ENCODE peak calls at places on chromosomes 2 and 18, in six cellular contexts. P, N, G, K, X and Q are unnamed samples.

GRCh38 chr2:95026471-95027368 is 1.2 kb downstream of the MAL start:
- DNase-seq in P (no peak), N (no peak), K (no peak), X (no peak), G (no peak), Q (no peak)

GRCh38 chr18:46412831-46413371 is 244.1 kb downstream of the LOXHD1 start:
- DNase-seq in X (no peak), N (no peak), P (no peak), G (no peak), K (no peak), Q (no peak)

GRCh38 chr2:150234787-150235512 is 252.5 kb downstream of the RND3 start:
- DNase-seq in G (no peak), N (no peak), X (no peak), K (no peak), P (no peak), Q (no peak)

GRCh38 chr2:160227252-160227651 is 27.2 kb upstream of the ITGB6 start:
- DNase-seq in K (no peak), P (no peak), N (no peak), X (no peak), G (no peak), Q (no peak)

GRCh38 chr2:145957929-145958328 is 1438.0 kb upstream of the ZEB2 start:
- DNase-seq in X (no peak), K (no peak), G (no peak), P (no peak), N (no peak), Q (no peak)

GRCh38 chr2:99662761-99663341 is 173.0 kb upstream of the REV1 start:
- DNase-seq in P (no peak), K (no peak), X (no peak), G (no peak), N (no peak), Q (peak)

GRCh38 chr2:147683380-147683779 is 161.4 kb upstream of the ACVR2A start:
- DNase-seq in P (no peak), X (no peak), K (no peak), N (no peak), G (no peak), Q (no peak)

GRCh38 chr2:38791747-38792146 is 13.7 kb downstream of the GEMIN6 start:
- DNase-seq in K (no peak), N (no peak), X (no peak), P (no peak), G (no peak), Q (no peak)

GRCh38 chr2:54629914-54630609 is 93.4 kb upstream of the EML6 start:
- DNase-seq in X (peak), G (no peak), N (no peak), K (peak), P (no peak), Q (no peak)

GRCh38 chr2:190628651-190629378 is 20.1 kb upstream of the NAB1 start:
- DNase-seq in P (no peak), N (no peak), X (no peak), K (no peak), G (no peak), Q (no peak)

GRCh38 chr2:45470531-45470930 is 140.5 kb downstream of the SRBD1 start:
- DNase-seq in X (no peak), P (no peak), N (no peak), G (no peak), K (no peak), Q (no peak)

GRCh38 chr18:3441290-3441689 is 8.7 kb upstream of the TGIF1 start:
- DNase-seq in K (no peak), X (no peak), P (no peak), G (no peak), N (no peak), Q (no peak)

GRCh38 chr2:192035731-192036442 is 158.8 kb downstream of the TMEFF2 start:
- DNase-seq in X (no peak), N (no peak), K (no peak), P (no peak), G (no peak), Q (no peak)

GRCh38 chr2:8681786-8682692 is at the start of gene ID2:
- DNase-seq in X (peak), P (peak), N (peak), K (peak), G (peak), Q (peak)

GRCh38 chr2:8684885-8685696 is 3.2 kb downstream of the ID2 start:
- DNase-seq in P (peak), G (peak), K (peak), X (peak), N (no peak), Q (peak)

GRCh38 chr2:8684421-8684884 is 2.6 kb downstream of the ID2 start:
- DNase-seq in X (no peak), N (no peak), P (no peak), G (no peak), K (no peak), Q (peak)

GRCh38 chr2:8680931-8681760 is 710 bp upstream of the ID2 start:
- DNase-seq in G (peak), K (no peak), N (no peak), X (no peak), P (peak), Q (peak)

DNA sequence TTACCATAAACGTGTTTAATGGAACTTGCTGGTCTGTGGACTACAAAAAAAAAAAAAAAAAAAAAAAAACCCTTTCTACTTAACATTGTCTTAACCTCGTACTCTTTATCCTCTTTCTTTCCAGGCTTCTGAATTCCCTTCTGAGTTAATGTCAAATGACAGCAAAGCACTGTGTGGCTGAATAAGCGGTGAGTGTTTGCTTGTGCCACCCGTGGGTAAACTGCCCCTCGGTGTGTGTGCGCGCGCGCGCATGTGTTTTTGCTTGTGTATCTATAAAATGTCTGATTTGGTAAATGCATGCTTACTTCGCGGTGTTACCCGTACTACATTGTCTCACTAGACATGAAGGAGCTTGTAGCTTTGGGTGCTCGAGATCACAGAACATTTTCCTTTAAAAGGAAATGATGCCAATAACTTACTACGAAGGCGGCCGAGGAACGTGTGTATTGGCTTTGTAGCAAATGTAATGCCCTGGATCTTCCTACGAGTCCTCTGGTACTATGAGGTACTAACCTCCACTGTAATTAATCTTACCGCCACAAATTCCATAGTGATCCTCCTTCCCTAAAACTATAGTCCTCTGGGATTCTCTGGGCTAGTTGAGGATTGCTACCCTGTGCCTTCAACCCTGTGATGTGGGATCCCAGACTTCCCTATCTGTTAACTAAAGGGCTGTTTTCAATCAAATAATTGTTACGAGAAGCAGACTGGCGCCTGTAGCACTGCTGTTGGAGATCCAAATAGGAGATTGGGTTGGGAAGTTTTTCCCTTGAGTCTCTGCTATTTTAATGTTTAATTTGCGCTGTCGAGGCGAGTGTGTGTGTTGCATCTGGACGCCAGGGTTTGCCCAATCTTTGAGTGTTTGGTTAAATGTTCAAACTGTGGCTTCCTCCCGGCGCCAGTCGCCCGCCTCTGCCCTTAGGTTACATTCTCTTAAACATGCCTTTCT is 1.1 kb downstream of the ID2 start:
- DNase-seq in P (peak), K (no peak), N (no peak), G (no peak), X (peak), Q (peak)
- TF ChIP-seq POLR2A in P (no peak), K (no peak), N (no peak), G (no peak), X (no peak), Q (no peak)

GRCh38 chr2:218271865-218272530 is 1.7 kb downstream of the PNKD start:
- DNase-seq in X (no peak), K (no peak), N (no peak), P (no peak), G (no peak), Q (no peak)

GRCh38 chr2:218269900-218270720 is at the start of the genes AAMP and PNKD:
- DNase-seq in P (peak), N (peak), K (peak), G (peak), X (peak), Q (peak)

GRCh38 chr2:218270721-218271486 is 585 bp downstream of the PNKD start:
- DNase-seq in N (no peak), K (no peak), G (no peak), P (no peak), X (no peak), Q (no peak)

GRCh38 chr2:218272531-218273212 is 2.4 kb downstream of the PNKD start:
- DNase-seq in X (no peak), K (peak), P (peak), G (peak), N (peak), Q (peak)

DNA sequence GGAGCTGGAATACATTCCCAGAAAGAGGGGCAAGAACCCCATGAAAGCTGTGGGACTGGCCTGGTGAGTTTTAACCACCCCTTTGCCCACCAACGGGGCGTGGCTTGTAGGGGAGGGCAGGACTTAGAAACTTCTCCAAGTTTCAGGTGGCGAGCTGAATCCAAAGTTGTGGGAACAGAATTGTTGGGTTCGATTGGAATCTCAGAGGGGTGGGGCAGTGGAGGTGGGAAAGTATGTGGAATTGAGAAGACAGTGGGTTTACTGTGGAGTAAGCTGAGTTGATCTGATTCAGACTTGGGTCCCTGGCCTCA is 1.1 kb downstream of the PNKD start:
- DNase-seq in N (no peak), K (no peak), X (no peak), P (no peak), G (no peak), Q (peak)
- TF ChIP-seq POLR2A in N (no peak), K (no peak), X (no peak), P (no peak), G (no peak), Q (no peak)

GRCh38 chr2:61017003-61017555 is 441 bp upstream of the PEX13 start:
- DNase-seq in G (peak), N (peak), P (peak), K (peak), X (peak), Q (peak)
- TF ChIP-seq POLR2A in G (no peak), N (peak), P (peak), K (peak), X (no peak), Q (no peak)

DNA sequence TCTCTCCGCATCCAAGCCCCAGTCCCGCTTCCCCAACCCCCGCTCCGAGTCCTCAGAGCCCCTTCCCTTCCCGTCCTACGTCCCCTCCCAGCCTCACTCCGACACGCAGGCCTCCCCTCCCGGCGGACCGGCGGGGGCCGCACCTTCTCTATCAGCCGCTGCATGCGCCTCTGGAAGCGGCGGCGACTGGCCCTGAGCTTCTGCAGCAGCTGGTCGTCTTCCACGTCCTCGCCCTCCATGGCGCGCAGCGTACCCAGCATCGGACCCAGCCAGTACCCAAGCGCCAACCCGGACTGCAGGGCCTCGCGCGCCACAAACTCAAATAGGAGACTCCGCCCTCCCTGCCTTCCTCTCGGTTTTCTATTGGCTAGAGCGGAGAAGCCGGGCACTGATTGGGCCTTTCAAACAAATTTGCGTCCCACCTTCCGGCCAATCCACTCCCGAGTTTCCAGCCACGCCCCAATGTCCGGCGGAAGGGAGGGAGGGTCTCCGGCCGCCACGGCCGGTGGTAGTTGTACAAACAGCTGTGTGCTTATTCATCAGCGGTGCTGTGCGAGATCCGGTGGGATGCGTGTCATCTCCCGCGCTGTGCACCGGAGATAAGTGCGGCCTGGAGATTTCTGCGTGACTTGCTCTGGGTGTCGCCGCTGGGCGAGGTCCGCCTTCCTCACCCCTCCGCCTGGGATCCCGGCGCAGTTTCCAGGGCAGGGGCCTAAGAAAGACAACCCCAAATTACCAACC is at the start of gene HJURP:
- DNase-seq in K (peak), N (peak), P (peak), G (peak), X (peak), Q (peak)
- TF ChIP-seq POLR2A in K (peak), N (peak), P (peak), G (peak), X (no peak), Q (no peak)

GRCh38 chr2:27496357-27497287 is at the start of gene GCKR:
- DNase-seq in K (no peak), N (no peak), G (no peak), X (no peak), P (no peak), Q (peak)

GRCh38 chr2:27494284-27494943 is 586 bp downstream of the FNDC4 start:
- DNase-seq in P (peak), N (no peak), X (no peak), G (no peak), K (no peak), Q (peak)

GRCh38 chr2:27495840-27496356 is 741 bp upstream of the GCKR start:
- DNase-seq in N (no peak), X (no peak), G (no peak), K (no peak), P (no peak), Q (no peak)

GRCh38 chr2:27493948-27494283 is 1.1 kb downstream of the FNDC4 start:
- DNase-seq in N (no peak), G (no peak), P (no peak), K (no peak), X (peak), Q (no peak)

GRCh38 chr2:27494944-27495554 is at the start of gene FNDC4:
- DNase-seq in X (peak), K (peak), N (no peak), G (no peak), P (peak), Q (peak)
- TF ChIP-seq POLR2A in X (no peak), K (peak), N (no peak), G (peak), P (no peak), Q (no peak)

DNA sequence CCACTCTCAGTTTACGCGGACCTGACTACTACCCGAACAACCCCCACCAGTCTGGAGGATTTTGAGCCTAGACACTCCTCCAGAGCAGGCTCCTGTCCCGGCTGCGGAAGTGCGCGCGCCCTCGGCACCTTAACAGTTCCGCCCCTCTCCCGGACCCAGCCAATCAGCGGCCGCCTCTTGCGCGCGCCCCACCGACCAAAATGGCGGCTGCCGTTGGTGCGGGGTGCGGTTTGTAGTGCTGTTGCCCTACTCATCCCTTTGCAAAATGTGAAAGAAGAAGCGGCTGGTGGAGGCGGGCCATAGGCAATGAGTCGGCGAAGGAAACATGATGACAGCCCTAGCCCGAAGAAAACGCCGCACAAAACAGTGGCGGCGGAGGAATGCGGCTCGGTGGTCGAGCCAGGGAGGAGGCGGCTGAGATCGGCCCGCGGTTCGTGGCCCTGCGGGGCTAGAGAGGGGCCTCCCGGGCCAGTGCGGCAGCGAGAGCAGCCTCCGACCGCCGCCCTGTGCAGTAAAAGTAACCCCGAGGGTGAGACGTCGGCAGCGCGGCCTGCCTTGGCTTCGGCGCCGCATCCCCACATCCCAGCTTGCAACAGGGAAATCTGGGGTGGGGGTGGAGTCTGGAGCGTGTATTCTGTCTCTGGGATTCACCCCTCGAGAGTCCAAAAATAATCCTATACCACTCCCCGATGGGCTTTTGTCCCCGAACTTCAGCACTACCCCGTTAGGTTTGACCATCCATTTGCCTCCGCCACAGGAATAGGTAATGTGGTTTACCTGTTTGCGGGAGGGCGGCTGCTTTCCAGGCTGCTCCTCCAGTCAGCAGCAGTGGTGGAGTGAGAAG is at the start of gene ETAA1:
- DNase-seq in P (peak), G (peak), N (peak), K (peak), X (peak), Q (peak)
- TF ChIP-seq POLR2A in P (peak), G (peak), N (peak), K (peak), X (no peak), Q (no peak)